ENCODE peak calls at places on chromosomes 7 and 10, in seven cellular contexts. One of them, this sample, is unnamed.

GRCh38 chr7:38020134-38020533 is 99.7 kb downstream of the EPDR1 start:
- DNase-seq in spleen: no peak
- DNase-seq in fibroblast of mammary gland: peak; percentile 86
- DNase-seq in vagina: no peak
- DNase-seq in GM12865: no peak
- DNase-seq in heart left ventricle: no peak
- DNase-seq in fibroblast of lung: peak; percentile 78
- DNase-seq in this sample: no peak

GRCh38 chr10:131431541-131431940 is 120.0 kb upstream of the TCERG1L start:
- DNase-seq in spleen: no peak
- DNase-seq in fibroblast of mammary gland: no peak
- DNase-seq in vagina: no peak
- DNase-seq in GM12865: no peak
- DNase-seq in heart left ventricle: no peak
- DNase-seq in fibroblast of lung: no peak
- DNase-seq in this sample: no peak

GRCh38 chr10:24446739-24447138 is 237.8 kb downstream of the KIAA1217 start:
- DNase-seq in spleen: no peak
- DNase-seq in fibroblast of mammary gland: peak; percentile 98
- DNase-seq in vagina: no peak
- DNase-seq in GM12865: no peak
- DNase-seq in heart left ventricle: no peak
- DNase-seq in fibroblast of lung: peak; percentile 98
- DNase-seq in this sample: no peak

GRCh38 chr10:75508814-75509306 is 77.4 kb downstream of the LRMDA start:
- DNase-seq in spleen: no peak
- DNase-seq in fibroblast of mammary gland: peak; percentile 50
- DNase-seq in vagina: no peak
- DNase-seq in GM12865: peak; percentile 34
- DNase-seq in heart left ventricle: no peak
- DNase-seq in fibroblast of lung: peak; percentile 90
- DNase-seq in this sample: no peak

GRCh38 chr10:97648557-97649404 is 8.3 kb downstream of the PI4K2A start:
- DNase-seq in spleen: no peak
- DNase-seq in fibroblast of mammary gland: peak; percentile 97
- DNase-seq in vagina: no peak
- DNase-seq in GM12865: peak; percentile 62
- DNase-seq in heart left ventricle: no peak
- DNase-seq in fibroblast of lung: peak; percentile 95
- DNase-seq in this sample: peak; percentile 25

GRCh38 chr10:110279062-110279986 is 25.4 kb downstream of the SMNDC1 start:
- DNase-seq in spleen: no peak
- DNase-seq in fibroblast of mammary gland: peak; percentile 78
- DNase-seq in vagina: no peak
- DNase-seq in GM12865: peak; percentile 68
- DNase-seq in heart left ventricle: peak; percentile 34
- DNase-seq in fibroblast of lung: peak; percentile 57
- DNase-seq in this sample: no peak

GRCh38 chr7:141218941-141219340 is 145.1 kb downstream of the TMEM178B start:
- DNase-seq in spleen: no peak
- DNase-seq in fibroblast of mammary gland: no peak
- DNase-seq in vagina: no peak
- DNase-seq in GM12865: no peak
- DNase-seq in heart left ventricle: no peak
- DNase-seq in fibroblast of lung: no peak
- DNase-seq in this sample: no peak

GRCh38 chr7:77226357-77226839 is 26.8 kb upstream of the FGL2 start:
- DNase-seq in spleen: no peak
- DNase-seq in fibroblast of mammary gland: peak; percentile 8
- DNase-seq in vagina: no peak
- DNase-seq in GM12865: no peak
- DNase-seq in heart left ventricle: no peak
- DNase-seq in fibroblast of lung: no peak
- DNase-seq in this sample: no peak

DNA sequence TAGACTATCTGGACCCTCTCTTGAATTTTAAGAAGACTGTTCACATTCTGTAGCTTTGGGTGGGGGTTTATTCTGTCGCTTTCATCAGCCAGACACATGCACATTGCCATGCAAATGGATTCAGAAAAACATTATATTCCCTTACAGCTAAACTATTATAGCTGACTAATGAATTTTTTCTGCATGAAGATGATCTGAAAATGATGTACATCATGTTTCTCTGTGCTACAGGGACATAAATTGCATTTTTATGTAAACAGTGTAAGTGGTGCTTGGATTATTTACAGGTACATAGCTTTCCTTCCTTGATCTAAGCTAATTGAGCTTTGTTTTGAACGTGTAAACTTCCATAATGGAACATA is 1.5 kb downstream of the MET start:
- DNase-seq in spleen: no peak
- DNase-seq in fibroblast of mammary gland: no peak
- DNase-seq in vagina: no peak
- DNase-seq in GM12865: no peak
- DNase-seq in heart left ventricle: no peak
- DNase-seq in fibroblast of lung: no peak
- DNase-seq in this sample: no peak
- H3K4me3 ChIP-seq in spleen: no peak overlapping the region
- H3K4me3 ChIP-seq in fibroblast of mammary gland: peak overlapping the region; percentile 90
- H3K4me3 ChIP-seq in vagina: peak overlapping the region; percentile 71
- H3K4me3 ChIP-seq in GM12865: no peak overlapping the region
- H3K4me3 ChIP-seq in heart left ventricle: peak overlapping the region; percentile 67
- H3K4me3 ChIP-seq in fibroblast of lung: peak overlapping the region; percentile 89
- H3K4me3 ChIP-seq in this sample: no peak overlapping the region

DNA sequence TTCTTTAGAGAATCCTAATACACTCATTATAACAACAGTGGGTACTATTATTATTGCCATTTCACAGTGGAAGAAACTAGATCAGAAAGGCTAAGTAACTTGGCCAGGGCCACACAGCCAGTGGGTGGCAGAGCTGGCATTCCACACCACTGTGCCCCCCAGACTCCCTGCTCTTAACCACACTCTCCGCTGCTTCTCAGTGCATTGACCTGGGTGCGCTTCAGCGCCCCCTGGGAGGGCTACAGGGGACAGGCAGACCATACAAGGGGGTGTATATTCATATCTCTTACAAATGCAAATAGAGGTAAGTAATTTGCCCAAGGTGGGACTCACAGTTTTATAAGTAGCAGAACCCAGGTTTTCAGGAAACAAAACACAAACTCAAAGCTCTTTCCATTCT is 77.0 kb upstream of the NMT2 start:
- DNase-seq in spleen: no peak
- DNase-seq in fibroblast of mammary gland: no peak
- DNase-seq in vagina: no peak
- DNase-seq in GM12865: peak; percentile 61
- DNase-seq in heart left ventricle: no peak
- DNase-seq in fibroblast of lung: no peak
- DNase-seq in this sample: peak; percentile 28
- TF ChIP-seq CTCF in spleen: no peak
- TF ChIP-seq CTCF in fibroblast of mammary gland: peak; percentile 26
- TF ChIP-seq CTCF in vagina: no peak
- TF ChIP-seq CTCF in GM12865: peak; percentile 58
- TF ChIP-seq CTCF in heart left ventricle: no peak
- TF ChIP-seq CTCF in fibroblast of lung: no peak
- TF ChIP-seq CTCF in this sample: peak; percentile 63

GRCh38 chr7:150569245-150569644 is 2.1 kb downstream of the GIMAP4 start:
- DNase-seq in spleen: peak; percentile 74
- DNase-seq in fibroblast of mammary gland: no peak
- DNase-seq in vagina: no peak
- DNase-seq in GM12865: no peak
- DNase-seq in heart left ventricle: no peak
- DNase-seq in fibroblast of lung: no peak
- DNase-seq in this sample: no peak
- H3K4me3 ChIP-seq in spleen: peak overlapping the region; percentile 55
- H3K4me3 ChIP-seq in fibroblast of mammary gland: no peak overlapping the region
- H3K4me3 ChIP-seq in vagina: peak overlapping the region; percentile 28
- H3K4me3 ChIP-seq in GM12865: peak overlapping the region; percentile 52
- H3K4me3 ChIP-seq in heart left ventricle: peak overlapping the region; percentile 68
- H3K4me3 ChIP-seq in fibroblast of lung: no peak overlapping the region
- H3K4me3 ChIP-seq in this sample: no peak overlapping the region

DNA sequence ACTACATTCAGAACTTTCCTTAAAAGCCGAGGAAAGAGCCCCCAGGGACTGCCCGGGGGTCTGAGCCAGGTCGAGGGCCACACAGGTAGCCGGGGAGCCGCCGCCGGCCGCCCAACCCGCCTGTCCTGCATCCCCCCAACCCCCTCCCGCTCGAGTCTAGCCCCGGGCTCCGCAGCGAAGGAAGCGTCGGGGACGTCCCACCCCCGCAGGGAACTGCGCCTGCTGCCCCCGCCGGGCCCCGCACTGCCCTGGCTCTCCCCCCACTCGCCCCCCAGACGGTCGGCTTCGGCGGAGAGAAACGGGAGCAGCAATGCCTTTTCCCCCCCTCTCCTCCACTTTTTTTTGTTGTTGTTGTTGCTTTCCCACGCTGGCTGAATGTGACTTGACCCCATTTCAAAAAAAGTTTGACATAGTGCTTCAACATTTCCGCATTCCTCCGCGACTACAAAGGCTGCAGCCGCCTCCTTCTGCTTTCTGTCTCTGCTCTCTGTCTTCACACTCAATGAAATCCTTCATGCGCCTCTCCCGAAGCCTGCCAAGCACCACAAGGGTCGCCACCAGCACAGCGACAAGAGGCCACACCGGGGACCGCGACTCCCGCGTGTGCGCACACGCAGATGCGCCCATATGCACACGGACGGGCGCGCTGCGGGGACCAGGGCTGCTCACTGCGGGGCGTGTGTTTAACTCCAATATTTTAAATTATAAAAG is 1.1 kb downstream of the CDK6 start:
- DNase-seq in spleen: peak; percentile 92
- DNase-seq in fibroblast of mammary gland: peak; percentile 74
- DNase-seq in vagina: no peak
- DNase-seq in GM12865: peak; percentile 79
- DNase-seq in heart left ventricle: peak; percentile 64
- DNase-seq in fibroblast of lung: peak; percentile 74
- DNase-seq in this sample: peak; percentile 70
- TF ChIP-seq CTCF in spleen: no peak
- TF ChIP-seq CTCF in fibroblast of mammary gland: no peak
- TF ChIP-seq CTCF in vagina: no peak
- TF ChIP-seq CTCF in GM12865: no peak
- TF ChIP-seq CTCF in heart left ventricle: no peak
- TF ChIP-seq CTCF in fibroblast of lung: no peak
- TF ChIP-seq CTCF in this sample: no peak